ENCODE peak calls at places on chromosomes 5 and 9, in four cellular contexts. S is heart left ventricle, Z is transverse colon, P is A549. Q is an unnamed sample. For H3K4me1 and H3K9me3, the result is how much of the 10 kb centered on the place peaks cover.

GRCh38 chr5:132267931-132268501 is 10.5 kb downstream of the PDLIM4 start:
- DNase-seq in Z (no peak), S (no peak), P (no peak), Q (no peak)

GRCh38 chr5:136337788-136338187 is 27.6 kb downstream of the TRPC7 start:
- DNase-seq in S (no peak), Z (no peak), P (no peak), Q (no peak)

GRCh38 chr9:6014668-6015270 is 655 bp downstream of the RANBP6 start:
- DNase-seq in P (peak), S (no peak), Z (no peak), Q (no peak)

GRCh38 chr5:78738693-78739300 is 90.2 kb upstream of the LHFPL2 start:
- DNase-seq in P (no peak), S (no peak), Z (peak), Q (peak)

GRCh38 chr9:130925050-130925678 is 13.9 kb downstream of the FIBCD1 start:
- DNase-seq in S (no peak), P (no peak), Z (no peak), Q (no peak)

GRCh38 chr5:124088289-124089064 is 576.5 kb downstream of the CSNK1G3 start:
- DNase-seq in S (no peak), Z (no peak), P (no peak), Q (no peak)

GRCh38 chr9:4225291-4226119 is 74.4 kb downstream of the GLIS3 start:
- DNase-seq in P (no peak), S (no peak), Z (no peak), Q (no peak)

GRCh38 chr5:38871790-38872551 is 26.2 kb downstream of the OSMR start:
- DNase-seq in S (peak), P (peak), Z (no peak), Q (no peak)

GRCh38 chr5:125463441-125464092 is 717.1 kb upstream of the ZNF608 start:
- DNase-seq in P (no peak), Z (no peak), S (no peak), Q (no peak)

GRCh38 chr5:60295423-60295822 is 401.9 kb upstream of the PDE4D start:
- DNase-seq in Z (peak), P (no peak), S (peak), Q (peak)

GRCh38 chr9:16575142-16575877 is 295.2 kb downstream of the BNC2 start:
- DNase-seq in S (no peak), P (no peak), Z (no peak), Q (no peak)

GRCh38 chr5:77003246-77003645 is 27.0 kb upstream of the AGGF1 start:
- DNase-seq in P (no peak), S (no peak), Z (no peak), Q (no peak)

GRCh38 chr9:83596899-83597504 is 25.9 kb upstream of the IDNK start:
- DNase-seq in P (peak), Z (peak), S (peak), Q (peak)

GRCh38 chr5:164356790-164357189 is 851.4 kb downstream of the MAT2B start:
- DNase-seq in Z (no peak), P (no peak), S (no peak), Q (no peak)

GRCh38 chr9:89710689-89711088 is 105.9 kb downstream of the GADD45G start:
- DNase-seq in Z (no peak), S (no peak), P (no peak), Q (peak)

GRCh38 chr5:134070648-134070978 is 43.9 kb upstream of the TCF7 start:
- DNase-seq in P (no peak), Z (no peak), S (no peak), Q (peak)

GRCh38 chr5:134069553-134069952 is 44.9 kb upstream of the TCF7 start:
- DNase-seq in Z (no peak), S (no peak), P (no peak), Q (no peak)

GRCh38 chr5:134071850-134072207 is 42.7 kb upstream of the TCF7 start:
- DNase-seq in Z (no peak), S (no peak), P (no peak), Q (no peak)

GRCh38 chr5:134072471-134073220 is 41.8 kb upstream of the TCF7 start:
- DNase-seq in Z (no peak), S (no peak), P (no peak), Q (no peak)

DNA sequence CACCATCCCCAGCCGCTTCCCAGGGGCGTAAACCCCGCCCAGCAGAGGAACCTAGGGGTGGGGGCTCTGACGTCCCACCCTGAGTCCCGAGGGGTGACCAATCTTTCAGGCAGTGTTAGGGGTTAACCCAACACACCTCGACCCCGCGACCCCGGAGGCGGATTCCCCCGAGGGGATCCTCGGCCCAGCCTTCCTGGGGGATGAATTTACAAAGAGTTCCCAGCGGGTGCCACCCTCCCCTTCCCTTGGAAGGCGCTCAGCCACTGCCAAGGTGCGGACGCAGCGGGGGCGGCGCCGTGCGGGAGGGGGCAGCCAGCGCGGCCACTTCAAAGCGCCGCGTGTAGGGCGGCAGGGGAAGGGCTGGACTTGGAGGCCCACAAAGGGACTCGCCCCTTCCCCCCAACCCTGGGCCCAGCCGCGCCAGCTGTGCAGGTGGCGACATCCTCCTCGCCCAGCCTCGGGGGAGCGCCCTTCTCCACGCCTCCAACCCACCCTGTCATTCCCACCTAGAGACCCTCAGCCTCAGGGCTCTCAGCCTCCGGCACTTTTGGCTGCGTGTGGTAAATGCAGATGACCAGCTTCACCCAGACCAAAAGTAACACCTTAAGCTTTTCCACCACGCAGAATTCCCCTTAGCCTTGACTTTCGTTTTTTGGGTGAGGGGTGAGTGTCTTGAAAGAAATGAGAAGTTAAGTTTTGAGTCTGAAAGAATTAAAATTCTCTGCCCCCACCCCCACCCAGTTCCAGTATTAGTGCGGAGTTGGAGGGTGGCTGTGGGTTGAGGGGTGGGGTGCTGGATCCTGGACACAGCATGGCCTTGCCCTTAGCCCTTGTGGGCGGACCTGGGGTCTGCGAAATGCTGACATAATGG is 43.3 kb upstream of the TCF7 start:
- DNase-seq in Z (peak), P (peak), S (no peak), Q (peak)
- TF ChIP-seq POLR2A in Z (no peak), P (no peak), S (no peak), Q (no peak)

GRCh38 chr5:172854451-172854871 is 20.4 kb downstream of the ERGIC1 start:
- DNase-seq in Z (peak), P (no peak), S (no peak), Q (no peak)
- H3K4me1 ChIP-seq in Z (half or more), P (half or more), S (half or more), Q (half or more)

DNA sequence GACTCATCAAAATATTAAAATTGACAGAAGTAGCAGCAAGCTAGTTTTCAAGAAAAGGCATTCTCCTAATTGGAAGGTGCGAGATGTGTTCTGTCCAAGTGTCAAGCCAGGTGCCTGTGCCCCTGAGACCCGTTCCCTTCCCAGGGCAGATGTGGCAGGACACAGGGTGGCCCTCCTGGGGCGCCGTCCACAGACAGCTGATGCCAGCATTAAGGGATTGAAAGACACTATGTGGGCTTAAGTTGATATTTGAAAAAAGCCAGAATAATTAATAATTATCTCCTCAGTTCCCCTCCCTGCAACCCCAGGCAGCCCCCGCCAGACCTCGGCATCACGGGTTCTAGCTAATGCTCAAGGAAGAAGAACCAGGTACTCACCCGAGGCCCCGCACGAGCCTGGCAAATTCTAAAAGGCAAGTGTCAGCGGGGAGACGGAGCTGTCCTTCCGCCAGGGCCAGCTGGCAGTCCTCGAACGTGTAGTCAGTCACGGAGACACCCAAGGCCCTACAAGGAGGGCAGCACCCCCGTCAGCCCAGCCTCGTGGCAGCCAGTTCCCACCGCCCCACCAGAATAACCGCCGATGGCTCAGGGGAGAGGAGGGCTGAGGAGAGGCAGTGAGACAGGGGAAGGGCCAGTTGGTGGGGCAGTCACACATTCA is 29.1 kb upstream of the SLC6A3 start:
- DNase-seq in S (no peak), Z (no peak), P (no peak), Q (no peak)
- H3K9me3 ChIP-seq in S (under half), Z (under half), P (under half), Q (under half)

GRCh38 chr5:14156611-14157493 is 13.7 kb downstream of the TRIO start:
- DNase-seq in P (peak), Z (no peak), S (peak), Q (peak)

GRCh38 chr5:14155730-14156129 is 12.6 kb downstream of the TRIO start:
- DNase-seq in Z (no peak), S (no peak), P (no peak), Q (no peak)

GRCh38 chr5:14155075-14155474 is 11.9 kb downstream of the TRIO start:
- DNase-seq in Z (no peak), P (no peak), S (no peak), Q (no peak)

GRCh38 chr5:14153932-14154646 is 10.9 kb downstream of the TRIO start:
- DNase-seq in S (peak), Z (peak), P (no peak), Q (peak)

DNA sequence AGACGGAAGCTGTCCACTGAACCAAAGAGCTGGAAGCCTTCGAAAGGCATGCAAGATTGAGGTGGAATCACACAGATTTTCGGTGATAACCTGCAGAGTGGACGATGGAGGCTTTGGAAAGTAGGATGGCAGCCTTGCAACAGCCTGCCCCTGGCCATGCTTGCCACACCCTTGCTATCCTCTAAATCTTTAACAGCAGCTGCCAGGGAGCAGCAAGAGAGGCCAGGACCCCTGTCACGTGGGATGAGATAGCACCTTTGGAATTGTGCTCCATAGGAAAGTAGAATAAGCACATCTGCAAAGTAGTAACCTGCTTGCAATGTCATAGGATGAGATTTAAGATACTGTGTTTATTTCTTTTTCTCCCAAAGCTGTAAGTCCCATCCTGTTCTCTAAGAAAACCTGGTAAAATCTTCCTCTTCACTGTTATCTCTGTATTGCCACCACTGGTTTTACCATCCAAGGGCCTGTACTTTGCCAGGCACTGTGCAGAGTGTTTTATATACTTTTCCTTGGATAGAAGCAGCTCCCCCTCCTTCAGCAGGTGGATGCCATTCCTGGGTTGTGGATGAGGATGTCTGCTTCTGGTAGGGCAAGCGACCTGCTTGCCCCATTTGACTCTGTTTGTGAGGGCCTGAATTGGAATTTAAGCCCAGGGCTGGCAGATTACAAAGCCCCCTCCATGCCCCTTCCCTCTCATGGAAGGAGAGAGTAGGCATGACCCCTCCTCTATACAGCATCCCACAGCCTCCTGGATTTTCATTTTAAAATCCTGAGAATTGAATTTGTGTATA is 10.1 kb downstream of the TRIO start:
- DNase-seq in S (no peak), P (no peak), Z (no peak), Q (no peak)
- TF ChIP-seq POLR2A in S (no peak), P (no peak), Z (no peak), Q (no peak)

GRCh38 chr5:151262532-151262931 is 9.5 kb downstream of the GM2A start:
- DNase-seq in P (no peak), Z (no peak), S (no peak), Q (no peak)
- H3K4me1 ChIP-seq in P (under half), Z (under half), S (under half), Q (under half)